ENCODE peak calls at places on chromosome 10, in nine cellular contexts. M is OCI-LY7, I is PC-3, D is neural progenitor cell, V is HCT116, H is MM.1S, W is GM23338, L is GM23248, N is SK-N-SH. A is an unnamed sample.

GRCh38 chr10:13891542-13892431 is 305.0 kb downstream of the PRPF18 start:
- DNase-seq in L (peak; percentile 62), D (peak; percentile 77), I (peak; percentile 25), V (no peak), M (no peak), N (peak; percentile 93), H (no peak), W (peak; percentile 63), A (peak; percentile 48)

GRCh38 chr10:105585753-105586152 is 944.7 kb downstream of the SORCS3 start:
- DNase-seq in D (no peak), I (peak; percentile 35), L (no peak), W (peak; percentile 66), H (no peak), V (no peak), M (no peak), N (no peak), A (peak; percentile 5)

GRCh38 chr10:65769828-65770227 is 1156.0 kb upstream of the LRRTM3 start:
- DNase-seq in W (no peak), H (no peak), D (no peak), L (no peak), N (no peak), M (no peak), V (no peak), I (no peak), A (no peak)

GRCh38 chr10:109861051-109861450 is 62.3 kb downstream of the XPNPEP1 start:
- DNase-seq in D (no peak), V (no peak), H (no peak), M (no peak), L (no peak), I (peak; percentile 10), N (no peak), W (no peak), A (no peak)

GRCh38 chr10:33412261-33413092 is 78.0 kb upstream of the NRP1 start:
- DNase-seq in N (no peak), M (no peak), W (no peak), H (no peak), I (peak; percentile 85), V (no peak), L (peak; percentile 98), D (no peak), A (peak; percentile 23)

GRCh38 chr10:91163709-91164474 is 56.6 kb upstream of the PCGF5 start:
- DNase-seq in W (peak; percentile 43), D (peak; percentile 34), V (peak; percentile 15), M (no peak), N (peak; percentile 76), L (peak; percentile 96), I (peak; percentile 70), H (no peak), A (peak; percentile 91)

GRCh38 chr10:5413012-5413938 is 918 bp downstream of the NET1 start:
- DNase-seq in V (no peak), M (peak; percentile 16), N (no peak), L (peak; percentile 77), W (peak; percentile 52), H (no peak), D (peak; percentile 77), I (peak; percentile 20), A (peak; percentile 43)

GRCh38 chr10:61404771-61405170 is 48.4 kb downstream of the TMEM26 start:
- DNase-seq in H (no peak), L (peak; percentile 75), M (no peak), I (peak; percentile 33), D (no peak), W (no peak), N (no peak), V (no peak), A (no peak)

GRCh38 chr10:34780818-34781380 is 34.2 kb downstream of the PARD3 start:
- DNase-seq in I (no peak), W (no peak), M (peak; percentile 2), N (peak; percentile 61), D (peak; percentile 26), H (peak; percentile 79), L (no peak), V (no peak), A (peak; percentile 19)

GRCh38 chr10:6062101-6062771 is at the start of gene IL2RA:
- DNase-seq in D (no peak), V (no peak), L (no peak), M (peak; percentile 56), N (no peak), H (no peak), W (no peak), I (no peak), A (no peak)

GRCh38 chr10:108911814-108912541 is 1011.3 kb downstream of the XPNPEP1 start:
- DNase-seq in W (peak; percentile 97), M (no peak), I (peak; percentile 82), L (peak; percentile 87), H (no peak), N (peak; percentile 72), V (no peak), D (peak; percentile 93), A (peak; percentile 86)

GRCh38 chr10:74704629-74705360 is 121.6 kb upstream of the KAT6B start:
- DNase-seq in M (no peak), I (peak; percentile 95), V (no peak), W (no peak), L (no peak), N (no peak), D (no peak), H (no peak), A (no peak)

GRCh38 chr10:71244638-71245419 is 32.5 kb downstream of the UNC5B start:
- DNase-seq in L (peak; percentile 87), I (no peak), D (no peak), M (no peak), H (no peak), V (no peak), W (no peak), N (peak; percentile 81), A (peak; percentile 66)

GRCh38 chr10:124663766-124664360 is 80.3 kb downstream of the FAM53B start:
- DNase-seq in H (no peak), V (no peak), M (no peak), L (no peak), W (no peak), I (no peak), N (no peak), D (no peak), A (no peak)

GRCh38 chr10:47252093-47252780 is 47.8 kb upstream of the GDF10 start:
- DNase-seq in W (no peak), I (no peak), V (no peak), M (no peak), N (no peak), L (no peak), H (no peak), D (no peak), A (no peak)

DNA sequence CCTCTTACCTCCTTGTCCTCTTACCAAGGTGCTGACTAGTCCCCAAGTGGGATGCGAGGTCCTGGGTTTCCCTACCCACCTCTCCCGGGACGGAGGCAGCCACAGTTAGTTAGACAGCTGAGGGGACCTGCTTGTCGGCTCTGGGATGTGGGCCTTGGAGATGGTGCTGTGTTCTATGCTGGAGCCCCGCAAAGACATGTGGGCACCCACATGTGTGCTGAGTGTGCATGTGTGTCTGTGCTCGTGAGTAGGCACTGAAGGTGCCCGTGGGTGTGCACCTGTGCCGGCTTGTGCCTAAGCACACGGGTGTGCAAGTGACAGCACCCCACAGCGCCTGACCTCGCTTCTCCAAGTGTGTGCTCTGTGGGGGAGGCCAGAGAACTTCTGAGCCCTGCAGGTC is 62.2 kb downstream of the NEURL1 start:
- DNase-seq in W (no peak), I (no peak), H (no peak), N (no peak), V (no peak), M (no peak), D (no peak), L (no peak), A (no peak)
- H3K4me1 ChIP-seq in W (no peaks in the 10 kb centered on the region), I (no peaks in the 10 kb centered on the region), H (peaks cover 3% of the 10 kb centered on the region), N (no peaks in the 10 kb centered on the region), V (no peaks in the 10 kb centered on the region), M (peaks cover 8% of the 10 kb centered on the region), D (peaks cover 11% of the 10 kb centered on the region), L (no peaks in the 10 kb centered on the region), A (peaks cover 10% of the 10 kb centered on the region)

GRCh38 chr10:132112611-132113010 is 46.9 kb downstream of the JAKMIP3 start:
- DNase-seq in I (no peak), L (no peak), V (no peak), W (no peak), D (no peak), N (no peak), H (no peak), M (no peak), A (no peak)
- TF ChIP-seq EZH2phosphoT487 in I (no peak), L (no peak), V (no peak), W (no peak), D (no peak), N (no peak), H (no peak), M (no peak), A (no peak)

GRCh38 chr10:102601639-102602038 is 42.6 kb upstream of the TRIM8 start:
- DNase-seq in N (no peak), D (no peak), M (no peak), H (no peak), I (no peak), W (no peak), L (no peak), V (no peak), A (no peak)

GRCh38 chr10:102600816-102601215 is 43.5 kb upstream of the TRIM8 start:
- DNase-seq in H (no peak), L (no peak), M (no peak), I (no peak), V (no peak), W (no peak), D (no peak), N (no peak), A (no peak)

GRCh38 chr10:102603946-102604345 is 40.3 kb upstream of the TRIM8 start:
- DNase-seq in H (no peak), D (no peak), I (no peak), N (no peak), M (no peak), L (peak; percentile 49), W (no peak), V (no peak), A (no peak)

GRCh38 chr10:102604379-102604960 is 39.8 kb upstream of the TRIM8 start:
- DNase-seq in L (peak; percentile 86), V (peak; percentile 86), W (no peak), N (no peak), M (no peak), D (no peak), H (no peak), I (peak; percentile 82), A (peak; percentile 76)

DNA sequence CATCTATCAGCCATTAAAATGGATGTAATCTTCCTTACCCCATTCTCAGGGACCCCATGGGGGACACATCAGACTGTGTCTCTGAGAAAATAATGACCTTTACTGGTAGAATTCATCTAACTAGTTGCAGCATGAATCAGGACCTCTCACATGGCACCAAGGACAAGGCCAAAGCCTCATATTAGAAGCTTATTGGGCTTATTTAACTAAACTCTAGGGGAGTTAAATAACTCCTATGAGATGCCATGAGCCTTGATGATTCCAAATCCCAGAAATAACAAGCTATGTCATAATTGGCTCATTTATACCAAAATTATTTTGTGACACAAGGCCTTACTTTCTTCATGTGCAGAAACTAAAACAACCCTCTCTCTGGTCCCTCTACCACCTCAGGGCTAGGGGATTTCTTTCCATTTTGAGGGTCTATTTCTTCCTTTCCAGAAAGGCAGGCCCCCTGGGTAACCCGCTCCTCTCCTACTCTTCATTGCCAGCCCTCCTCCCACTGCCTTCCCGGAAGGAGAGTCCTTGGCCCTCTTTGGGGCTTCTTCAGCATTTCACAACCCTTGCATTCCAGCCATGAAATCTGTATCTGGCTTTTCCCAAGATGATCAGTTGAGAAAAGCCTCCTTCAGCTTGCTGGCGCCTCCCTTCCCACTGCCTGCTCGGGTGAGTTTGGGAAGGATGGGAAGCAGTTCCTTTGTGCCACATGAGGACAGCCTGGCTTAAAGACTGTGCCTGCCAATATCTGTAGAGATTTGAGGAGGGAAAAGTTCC is 41.8 kb upstream of the TRIM8 start:
- DNase-seq in V (no peak), H (no peak), D (no peak), M (no peak), L (peak; percentile 78), I (no peak), N (no peak), W (no peak), A (peak; percentile 32)
- H3K4me1 ChIP-seq in V (peaks cover 47% of the 10 kb centered on the region), H (no peaks in the 10 kb centered on the region), D (no peaks in the 10 kb centered on the region), M (no peaks in the 10 kb centered on the region), L (peaks cover 48% of the 10 kb centered on the region), I (peaks cover 33% of the 10 kb centered on the region), N (peaks cover 30% of the 10 kb centered on the region), W (no peaks in the 10 kb centered on the region), A (peaks cover 42% of the 10 kb centered on the region)

GRCh38 chr10:96719850-96720421 is 378 bp downstream of the PIK3AP1 start:
- DNase-seq in V (peak; percentile 19), N (peak; percentile 50), W (peak; percentile 89), M (peak; percentile 94), D (peak; percentile 77), H (peak; percentile 65), I (peak; percentile 47), L (no peak), A (peak; percentile 66)
- TF ChIP-seq EZH2phosphoT487 in V (no peak), N (no peak), W (no peak), M (no peak), D (no peak), H (no peak), I (no peak), L (no peak), A (peak; percentile 47)